ENCODE peak calls at places on chromosomes 5 and 9, in five cellular contexts. O is hepatocyte, K is transverse colon, Y is sigmoid colon, I is tibial nerve. G is an unnamed sample.

GRCh38 chr9:114459464-114459863 is 45.8 kb downstream of the WHRN start:
- DNase-seq in O (no peak), I (no peak), Y (no peak), K (no peak), G (no peak)

GRCh38 chr9:114721491-114722362 is 39.7 kb upstream of the TEX48 start:
- DNase-seq in Y (no peak), K (no peak), O (peak; percentile 85), I (no peak), G (no peak)

GRCh38 chr5:179820483-179821297 is at the start of gene SQSTM1:
- DNase-seq in O (peak; percentile 95), I (peak; percentile 68), K (peak; percentile 88), Y (peak; percentile 91), G (peak; percentile 81)

GRCh38 chr9:114643906-114644305 is 13.7 kb downstream of the TEX53 start:
- DNase-seq in Y (no peak), K (no peak), O (no peak), I (no peak), G (no peak)

GRCh38 chr5:133698646-133699526 is 86.5 kb upstream of the FSTL4 start:
- DNase-seq in K (no peak), I (no peak), Y (peak; percentile 25), O (no peak), G (no peak)

GRCh38 chr5:148776780-148777179 is 49.6 kb upstream of the ADRB2 start:
- DNase-seq in I (no peak), O (peak; percentile 18), K (no peak), Y (no peak), G (no peak)

GRCh38 chr5:158409507-158409906 is 550.6 kb upstream of the CLINT1 start:
- DNase-seq in Y (no peak), O (no peak), I (no peak), K (no peak), G (no peak)

GRCh38 chr5:143968071-143968878 is 156.3 kb downstream of the HMHB1 start:
- DNase-seq in I (no peak), O (peak; percentile 41), K (no peak), Y (no peak), G (no peak)

GRCh38 chr9:126169736-126170135 is 156.9 kb upstream of the MVB12B start:
- DNase-seq in K (no peak), I (no peak), O (no peak), Y (no peak), G (no peak)

GRCh38 chr9:126165755-126166154 is 160.9 kb upstream of the MVB12B start:
- DNase-seq in I (no peak), O (no peak), K (no peak), Y (no peak), G (no peak)

GRCh38 chr9:126164796-126165525 is 161.7 kb upstream of the MVB12B start:
- DNase-seq in Y (no peak), I (no peak), O (no peak), K (no peak), G (no peak)

GRCh38 chr9:126166291-126166690 is 160.3 kb upstream of the MVB12B start:
- DNase-seq in O (no peak), I (no peak), Y (no peak), K (no peak), G (no peak)

GRCh38 chr9:126166866-126167265 is 159.8 kb upstream of the MVB12B start:
- DNase-seq in Y (no peak), K (no peak), I (no peak), O (no peak), G (no peak)
- TF ChIP-seq CTCF in Y (no peak), K (no peak), I (no peak), O (no peak), G (no peak)

GRCh38 chr5:160464466-160464797 is 42.8 kb downstream of the PTTG1 start:
- DNase-seq in K (no peak), Y (no peak), O (no peak), I (no peak), G (no peak)
- H3K27ac ChIP-seq in K (no peak overlapping the region), Y (no peak overlapping the region), O (no peak overlapping the region), I (no peak overlapping the region), G (no peak overlapping the region)

DNA sequence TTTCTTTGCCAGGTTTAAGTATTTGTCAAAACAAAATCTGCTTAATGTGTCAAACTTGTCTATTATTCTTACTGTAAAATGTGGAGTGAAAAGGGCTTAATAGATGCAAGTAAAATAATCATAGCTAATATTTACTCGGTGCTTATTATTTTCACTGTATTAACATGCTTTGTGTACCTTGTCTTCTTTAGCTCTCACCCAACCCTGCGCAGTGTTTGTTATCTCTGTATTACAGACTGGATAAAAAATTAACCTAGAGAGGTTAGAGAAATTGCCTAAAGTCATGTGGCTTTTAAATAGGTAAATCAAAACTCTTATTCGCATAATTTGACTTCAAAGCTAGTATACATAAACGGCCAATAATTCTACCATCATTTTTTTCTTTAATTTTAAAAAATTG is 1864.8 kb downstream of the MAT2B start:
- DNase-seq in Y (no peak), K (no peak), O (no peak), I (no peak), G (no peak)
- TF ChIP-seq CTCF in Y (no peak), K (no peak), O (no peak), I (no peak), G (no peak)

GRCh38 chr5:92841604-92842155 is 739.3 kb downstream of the NR2F1-AS1 start:
- DNase-seq in Y (no peak), K (no peak), O (no peak), I (no peak), G (no peak)
- H3K27ac ChIP-seq in Y (no peak overlapping the region), K (no peak overlapping the region), O (no peak overlapping the region), I (no peak overlapping the region), G (no peak overlapping the region)

GRCh38 chr5:147393866-147394265 is 116.0 kb downstream of the DPYSL3 start:
- DNase-seq in O (no peak), K (no peak), I (no peak), Y (no peak), G (no peak)
- TF ChIP-seq CTCF in O (peak; percentile 12), K (no peak), I (no peak), Y (no peak), G (no peak)

GRCh38 chr5:76818844-76819831 is at the start of gene F2RL1:
- DNase-seq in K (peak; percentile 94), Y (no peak), O (peak; percentile 96), I (no peak), G (peak; percentile 50)
- H3K27ac ChIP-seq in K (peak within 1 kb of the TSS; percentile 88), Y (peak within 1 kb of the TSS; percentile 56), O (peak within 1 kb of the TSS; percentile 99), I (no peak within 1 kb of the TSS), G (peak within 1 kb of the TSS; percentile 24)

G was measured in CD8-positive, alpha-beta T cell.